ENCODE peak calls at places on chromosomes 13 and 19, in nine cellular contexts. P is keratinocyte, U is adrenal gland, K is fibroblast of lung, T is cardiac muscle cell, V is IMR-90, M is OCI-LY7, C is body of pancreas, R is kidney epithelial cell. S is an unnamed sample.

GRCh38 chr13:97015661-97016350 is 21.5 kb upstream of the OXGR1 start:
- DNase-seq in V (no peak), U (no peak), K (peak), P (no peak), T (no peak), R (no peak), C (no peak), M (peak), S (peak)

GRCh38 chr13:95948646-95949045 is 104.6 kb downstream of the UGGT2 start:
- DNase-seq in M (no peak), V (peak), K (peak), C (no peak), R (no peak), T (peak), U (no peak), P (no peak), S (no peak)

GRCh38 chr19:43634516-43634876 is 5.2 kb downstream of the CADM4 start:
- DNase-seq in P (no peak), T (no peak), K (no peak), R (no peak), C (no peak), M (no peak), U (no peak), V (no peak), S (no peak)

GRCh38 chr13:46603165-46603603 is 50.2 kb downstream of the LRCH1 start:
- DNase-seq in U (no peak), M (peak), C (no peak), R (no peak), T (peak), K (no peak), P (no peak), V (no peak), S (peak)

GRCh38 chr13:109402976-109403375 is 383.4 kb downstream of the IRS2 start:
- DNase-seq in P (no peak), V (no peak), M (no peak), U (peak), T (no peak), C (no peak), R (no peak), K (no peak), S (no peak)

GRCh38 chr13:27853871-27854270 is 61.6 kb downstream of the GSX1 start:
- DNase-seq in P (no peak), R (no peak), V (no peak), C (no peak), U (no peak), K (no peak), T (no peak), M (no peak), S (no peak)

GRCh38 chr19:32877323-32877912 is 7.9 kb upstream of the SLC7A9 start:
- DNase-seq in R (no peak), K (no peak), T (no peak), P (no peak), M (no peak), C (no peak), U (no peak), V (no peak), S (no peak)

GRCh38 chr13:67557642-67558241 is 327.6 kb upstream of the PCDH9 start:
- DNase-seq in R (no peak), U (no peak), T (no peak), P (no peak), M (no peak), V (no peak), C (no peak), K (peak), S (no peak)

GRCh38 chr19:5131031-5131865 is 162.3 kb downstream of the KDM4B start:
- DNase-seq in V (no peak), T (no peak), C (no peak), U (no peak), R (no peak), K (no peak), M (peak), P (no peak), S (peak)

GRCh38 chr19:54470991-54471782 is 1.9 kb downstream of the CDC42EP5 start:
- DNase-seq in U (no peak), V (no peak), T (no peak), R (no peak), K (no peak), C (peak), P (no peak), M (no peak), S (no peak)

GRCh38 chr19:1311543-1312091 is 25.9 kb downstream of the EFNA2 start:
- DNase-seq in M (no peak), P (no peak), V (no peak), K (no peak), U (peak), R (no peak), T (no peak), C (no peak), S (no peak)

GRCh38 chr19:2332341-2333026 is 4.0 kb downstream of the SPPL2B start:
- DNase-seq in P (no peak), T (no peak), M (peak), C (no peak), U (no peak), V (no peak), K (no peak), R (no peak), S (peak)

GRCh38 chr13:28320209-28320608 is 174.7 kb downstream of the FLT1 start:
- DNase-seq in M (no peak), V (no peak), R (no peak), U (no peak), C (no peak), P (no peak), K (no peak), T (no peak), S (no peak)

GRCh38 chr13:21813110-21813509 is 142.2 kb downstream of the FGF9 start:
- DNase-seq in M (no peak), U (no peak), V (no peak), K (no peak), T (no peak), R (no peak), C (no peak), P (no peak), S (no peak)

GRCh38 chr19:56720281-56720680 is 48.7 kb upstream of the ZNF835 start:
- DNase-seq in M (no peak), P (no peak), K (no peak), R (no peak), U (peak), V (no peak), T (peak), C (peak), S (no peak)

GRCh38 chr13:93603043-93603442 is 376.4 kb downstream of the GPC6 start:
- DNase-seq in K (peak), C (no peak), R (peak), T (peak), M (no peak), V (peak), P (peak), U (no peak), S (no peak)

GRCh38 chr19:8539621-8540149 is 25.7 kb upstream of the ZNF414 start:
- DNase-seq in C (no peak), K (no peak), U (no peak), V (no peak), T (no peak), R (no peak), P (no peak), M (no peak), S (no peak)

GRCh38 chr13:98295371-98295770 is 118.3 kb upstream of the RNF113B start:
- DNase-seq in U (no peak), V (peak), M (no peak), T (no peak), R (no peak), C (no peak), K (peak), P (no peak), S (no peak)

GRCh38 chr13:93715866-93716265 is 489.3 kb downstream of the GPC6 start:
- DNase-seq in T (no peak), C (no peak), V (peak), M (no peak), P (no peak), U (no peak), K (no peak), R (no peak), S (no peak)

GRCh38 chr13:114015608-114016295 is 41.9 kb upstream of the C13orf46 start:
- DNase-seq in K (no peak), V (peak), C (peak), M (no peak), R (no peak), P (peak), U (peak), T (peak), S (no peak)

GRCh38 chr19:3785938-3786824 is at the start of gene MATK:
- DNase-seq in P (no peak), C (no peak), M (no peak), U (no peak), K (no peak), V (no peak), R (no peak), T (no peak), S (no peak)

GRCh38 chr19:547836-548720 is 4.2 kb downstream of the GZMM start:
- DNase-seq in C (no peak), T (no peak), P (no peak), V (no peak), K (no peak), M (no peak), R (no peak), U (no peak), S (no peak)

GRCh38 chr13:77022341-77022740 is 4.6 kb downstream of the FBXL3 start:
- DNase-seq in P (no peak), K (peak), V (peak), M (no peak), U (no peak), C (no peak), R (no peak), T (peak), S (no peak)

GRCh38 chr13:100549316-100549715 is 39.3 kb downstream of the GGACT start:
- DNase-seq in V (no peak), T (no peak), P (no peak), U (no peak), C (no peak), K (no peak), R (no peak), M (no peak), S (no peak)

GRCh38 chr13:99028890-99029289 is 51.0 kb upstream of the DOCK9 start:
- DNase-seq in T (no peak), M (peak), V (no peak), R (no peak), P (no peak), C (no peak), U (no peak), K (no peak), S (peak)

GRCh38 chr19:2089727-2090053 is 6.4 kb downstream of the MOB3A start:
- DNase-seq in P (no peak), K (no peak), V (no peak), R (no peak), U (no peak), C (no peak), T (no peak), M (no peak), S (no peak)

GRCh38 chr19:7372810-7373209 is 24.1 kb downstream of the ARHGEF18 start:
- DNase-seq in V (no peak), M (no peak), K (no peak), R (no peak), T (no peak), C (no peak), P (no peak), U (no peak), S (no peak)
- TF ChIP-seq CTCF in V (no peak), M (no peak), K (no peak), R (no peak), T (no peak), C (no peak), P (no peak), U (no peak), S (no peak)

DNA sequence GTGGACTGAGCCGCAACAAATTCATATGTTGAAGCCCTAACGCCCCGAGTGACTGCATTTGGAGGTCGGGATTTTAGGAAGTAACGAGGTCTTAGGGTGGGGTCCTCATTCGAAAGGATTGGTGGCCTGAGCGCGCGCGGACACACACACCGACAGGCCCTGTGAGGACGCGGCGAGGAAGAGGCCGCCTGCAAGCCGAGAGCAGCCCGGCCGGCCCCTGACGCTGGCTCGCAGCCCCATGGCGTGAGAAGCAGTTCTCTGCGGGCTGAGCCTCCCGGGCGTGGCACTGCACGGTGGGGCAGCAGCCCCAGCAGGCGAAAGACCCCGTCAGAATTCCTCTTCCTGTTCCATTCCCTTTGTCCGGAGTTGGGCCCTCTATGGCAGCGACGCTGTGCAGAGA is 131.2 kb downstream of the CRYL1 start:
- DNase-seq in V (no peak), K (peak), U (no peak), R (no peak), T (no peak), C (no peak), M (no peak), P (no peak), S (no peak)
- H3K4me3 ChIP-seq in V (no peak), K (no peak), U (no peak), R (no peak), T (no peak), C (no peak), M (no peak), P (no peak), S (no peak)

GRCh38 chr19:6357995-6358394 is 3.3 kb upstream of the CLPP start:
- DNase-seq in P (no peak), M (no peak), T (no peak), R (no peak), K (no peak), U (peak), C (no peak), V (no peak), S (no peak)

GRCh38 chr19:6350688-6351087 is 10.6 kb upstream of the CLPP start:
- DNase-seq in M (no peak), R (no peak), C (no peak), U (no peak), V (no peak), P (no peak), K (no peak), T (no peak), S (no peak)

GRCh38 chr19:6357174-6357573 is 4.2 kb upstream of the CLPP start:
- DNase-seq in U (no peak), C (no peak), M (no peak), V (no peak), T (no peak), P (no peak), R (no peak), K (no peak), S (no peak)

GRCh38 chr19:6352381-6353165 is 8.8 kb upstream of the CLPP start:
- DNase-seq in K (no peak), V (no peak), T (no peak), P (no peak), R (no peak), U (no peak), M (no peak), C (no peak), S (no peak)

DNA sequence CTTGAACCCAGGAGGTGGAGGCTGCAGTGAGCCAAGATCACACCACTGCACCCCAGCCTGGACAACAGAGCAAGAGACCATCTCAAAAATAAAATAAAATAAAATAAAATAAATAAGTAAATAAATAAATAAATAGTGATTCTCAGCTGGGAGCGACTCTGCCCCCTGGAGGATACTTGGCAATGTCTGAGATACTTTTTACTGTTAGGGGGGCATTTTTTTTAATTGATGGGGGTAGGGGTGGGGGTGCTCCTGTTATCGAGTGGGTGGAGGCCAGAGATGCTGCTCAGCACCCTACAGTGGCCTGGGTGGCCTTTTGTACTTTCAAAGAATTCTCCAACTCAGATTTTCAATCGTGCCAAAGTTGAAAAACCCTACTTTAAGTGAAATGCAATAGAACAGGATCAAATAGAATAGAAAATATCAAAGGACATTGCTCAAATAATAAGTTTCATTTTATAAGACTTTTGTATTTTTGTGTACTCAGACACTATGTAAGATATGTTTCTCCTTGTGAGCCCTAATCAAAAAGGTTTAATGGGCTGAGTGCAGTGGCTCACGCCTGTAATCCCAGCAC is 7.1 kb upstream of the CLPP start:
- DNase-seq in K (no peak), V (no peak), P (no peak), T (peak), M (peak), U (no peak), R (no peak), C (no peak), S (no peak)
- TF ChIP-seq CTCF in K (peak), V (peak), P (peak), T (peak), M (peak), U (no peak), R (peak), C (peak), S (no peak)

GRCh38 chr19:13053761-13054604 is 48.7 kb downstream of the LYL1 start:
- DNase-seq in C (peak), M (no peak), P (no peak), V (peak), K (peak), R (peak), T (peak), U (peak), S (no peak)

GRCh38 chr19:13057147-13057572 is 45.5 kb downstream of the LYL1 start:
- DNase-seq in T (no peak), R (no peak), C (no peak), K (no peak), P (no peak), U (no peak), M (no peak), V (no peak), S (no peak)

GRCh38 chr19:13056052-13056660 is 46.5 kb downstream of the LYL1 start:
- DNase-seq in K (peak), C (no peak), T (peak), U (no peak), P (peak), V (peak), R (no peak), M (no peak), S (no peak)

GRCh38 chr19:13054605-13055212 is 47.9 kb downstream of the LYL1 start:
- DNase-seq in U (no peak), V (no peak), C (no peak), P (no peak), K (no peak), T (no peak), M (no peak), R (no peak), S (no peak)

GRCh38 chr19:13055213-13056051 is 47.2 kb downstream of the LYL1 start:
- DNase-seq in V (peak), T (peak), U (peak), M (no peak), K (peak), C (peak), R (no peak), P (no peak), S (no peak)
- H3K4me3 ChIP-seq in V (no peak), T (no peak), U (no peak), M (no peak), K (peak), C (no peak), R (no peak), P (peak), S (no peak)

S was measured in GM12865.